ENCODE peak calls at places on chromosomes 3 and 15, in five cellular contexts. K is HepG2, R is K562, Y is GM12878, S is SK-N-SH. X is an unnamed sample.

GRCh38 chr3:156685752-156686151 is 11.4 kb downstream of the TIPARP start:
- DNase-seq in K (no peak), R (no peak), Y (no peak), S (no peak), X (no peak)

GRCh38 chr3:171258316-171258715 is 201.9 kb downstream of the TNIK start:
- DNase-seq in K (no peak), R (no peak), Y (no peak), S (no peak), X (no peak)

GRCh38 chr15:39710681-39711080 is 72.0 kb downstream of the FSIP1 start:
- DNase-seq in K (no peak), R (no peak), Y (no peak), S (no peak), X (no peak)

GRCh38 chr3:4839278-4839677 is 140.0 kb upstream of the BHLHE40 start:
- DNase-seq in K (no peak), R (no peak), Y (no peak), S (no peak), X (no peak)

GRCh38 chr3:165696496-165696895 is 140.7 kb downstream of the BCHE start:
- DNase-seq in K (no peak), R (no peak), Y (no peak), S (no peak), X (no peak)

GRCh38 chr3:138729279-138729678 is 105.4 kb downstream of the PIK3CB start:
- DNase-seq in K (no peak), R (no peak), Y (no peak), S (no peak), X (no peak)

GRCh38 chr15:79433610-79434009 is 1.5 kb downstream of the MINAR1 start:
- DNase-seq in K (no peak), R (no peak), Y (no peak), S (peak; percentile 35), X (no peak)

GRCh38 chr3:137110392-137110996 is 152.7 kb downstream of the IL20RB start:
- DNase-seq in K (peak; percentile 17), R (peak; percentile 28), Y (no peak), S (peak; percentile 56), X (peak; percentile 33)

GRCh38 chr15:88874275-88874674 is 21.1 kb downstream of the HAPLN3 start:
- DNase-seq in K (no peak), R (no peak), Y (no peak), S (no peak), X (no peak)

GRCh38 chr3:71173421-71173975 is 410.0 kb downstream of the FOXP1 start:
- DNase-seq in K (no peak), R (no peak), Y (no peak), S (no peak), X (peak; percentile 83)

GRCh38 chr3:171933441-171933840 is 90.3 kb downstream of the TMEM212 start:
- DNase-seq in K (no peak), R (no peak), Y (no peak), S (no peak), X (no peak)

GRCh38 chr3:187039100-187039722 is 100.1 kb downstream of the RPL39L start:
- DNase-seq in K (peak; percentile 73), R (no peak), Y (no peak), S (no peak), X (no peak)

GRCh38 chr3:23685484-23686258 is 120.1 kb upstream of the UBE2E1 start:
- DNase-seq in K (peak; percentile 72), R (peak; percentile 53), Y (no peak), S (peak; percentile 65), X (peak; percentile 99)

GRCh38 chr3:50450135-50450911 is 53.1 kb downstream of the CACNA2D2 start:
- DNase-seq in K (peak; percentile 12), R (no peak), Y (no peak), S (no peak), X (peak; percentile 15)

GRCh38 chr3:9649791-9650521 is 651 bp downstream of the MTMR14 start:
- DNase-seq in K (no peak), R (peak; percentile 49), Y (peak; percentile 47), S (peak; percentile 17), X (no peak)

GRCh38 chr15:62835351-62835750 is 207.2 kb upstream of the TPM1 start:
- DNase-seq in K (no peak), R (no peak), Y (no peak), S (no peak), X (no peak)

GRCh38 chr3:129612350-129613204 is 6.1 kb upstream of the PLXND1 start:
- DNase-seq in K (peak; percentile 89), R (no peak), Y (no peak), S (no peak), X (peak; percentile 20)

GRCh38 chr15:88865498-88866099 is 29.7 kb downstream of the HAPLN3 start:
- DNase-seq in K (no peak), R (peak; percentile 64), Y (no peak), S (no peak), X (no peak)

GRCh38 chr3:185342458-185343169 is 20.3 kb upstream of the MAP3K13 start:
- DNase-seq in K (no peak), R (no peak), Y (no peak), S (no peak), X (no peak)

GRCh38 chr3:42071720-42072582 is 19.2 kb upstream of the TRAK1 start:
- DNase-seq in K (peak; percentile 39), R (no peak), Y (no peak), S (peak; percentile 64), X (peak; percentile 75)

GRCh38 chr15:100572362-100572983 is 29.5 kb downstream of the LINS1 start:
- DNase-seq in K (no peak), R (no peak), Y (no peak), S (no peak), X (peak; percentile 23)

GRCh38 chr3:183265713-183266417 is 12.8 kb downstream of the B3GNT5 start:
- DNase-seq in K (peak; percentile 56), R (no peak), Y (no peak), S (no peak), X (peak; percentile 81)

GRCh38 chr15:84604804-84605203 is 4.0 kb downstream of the ZSCAN2 start:
- DNase-seq in K (no peak), R (no peak), Y (no peak), S (no peak), X (peak; percentile 5)

GRCh38 chr3:66928252-66928651 is 69.9 kb upstream of the KBTBD8 start:
- DNase-seq in K (no peak), R (no peak), Y (no peak), S (no peak), X (no peak)

GRCh38 chr3:51955175-51955892 is at the start of gene GPR62:
- DNase-seq in K (no peak), R (no peak), Y (no peak), S (no peak), X (no peak)

GRCh38 chr3:51621091-51621892 is 49.8 kb upstream of the TEX264 start:
- DNase-seq in K (peak; percentile 70), R (no peak), Y (no peak), S (no peak), X (peak; percentile 18)

GRCh38 chr3:13818919-13819318 is 61.0 kb downstream of the WNT7A start:
- DNase-seq in K (no peak), R (peak; percentile 40), Y (no peak), S (no peak), X (no peak)

GRCh38 chr3:43087249-43087776 is 18.6 kb downstream of the POMGNT2 start:
- DNase-seq in K (no peak), R (no peak), Y (no peak), S (no peak), X (no peak)

GRCh38 chr15:26242565-26242964 is 379.4 kb upstream of the ATP10A start:
- DNase-seq in K (no peak), R (no peak), Y (no peak), S (no peak), X (no peak)

GRCh38 chr3:74537857-74538256 is 76.6 kb downstream of the CNTN3 start:
- DNase-seq in K (no peak), R (no peak), Y (no peak), S (no peak), X (no peak)

DNA sequence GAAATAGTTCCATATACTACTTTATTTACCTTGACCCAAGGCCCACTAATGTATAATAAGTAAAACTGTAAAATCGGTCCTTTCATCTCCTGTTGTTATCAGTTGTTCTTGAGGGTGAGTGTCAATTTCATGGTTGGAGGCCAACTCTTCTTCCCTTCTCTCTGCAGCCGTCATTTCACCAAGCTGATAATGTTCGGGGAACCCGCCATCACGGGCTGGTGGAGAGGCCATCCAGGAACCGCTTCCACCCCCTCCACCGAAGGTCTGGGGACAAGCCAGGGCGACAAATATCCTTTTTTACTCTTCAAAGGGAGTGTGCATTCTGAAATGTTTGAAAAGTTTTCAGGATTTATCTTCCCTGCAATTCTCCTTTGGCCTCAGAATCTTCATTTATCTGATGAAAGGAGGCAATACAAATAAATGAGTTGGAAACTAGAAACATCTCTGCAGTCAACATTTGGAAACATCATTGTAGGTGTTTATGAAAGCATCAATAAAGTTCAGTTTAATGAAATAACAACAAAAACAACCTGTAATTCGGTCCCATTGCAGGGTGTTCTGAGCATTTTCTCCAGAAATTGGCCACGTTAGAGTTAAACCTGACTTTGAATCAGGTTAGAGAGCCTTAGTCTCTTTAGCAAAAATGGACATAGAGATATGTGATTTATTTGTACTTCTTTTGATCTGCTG is 63.9 kb downstream of the CRTC3 start:
- DNase-seq in K (no peak), R (no peak), Y (no peak), S (no peak), X (no peak)
- H3K4me1 ChIP-seq in K (peaks cover 23% of the 10 kb centered on the region), R (peaks cover 33% of the 10 kb centered on the region), Y (peaks cover 58% of the 10 kb centered on the region), S (peaks cover 12% of the 10 kb centered on the region), X (peaks cover 27% of the 10 kb centered on the region)

GRCh38 chr3:31479431-31479830 is 53.3 kb upstream of the STT3B start:
- DNase-seq in K (no peak), R (no peak), Y (no peak), S (no peak), X (no peak)
- TF ChIP-seq MXI1 in K (no peak), R (no peak), Y (no peak), S (no peak), X (no peak)

GRCh38 chr3:188350956-188351355 is 197.0 kb downstream of the LPP start:
- DNase-seq in K (no peak), R (no peak), Y (no peak), S (no peak), X (no peak)

GRCh38 chr3:188351648-188352047 is 197.7 kb downstream of the LPP start:
- DNase-seq in K (no peak), R (no peak), Y (no peak), S (no peak), X (no peak)

GRCh38 chr3:188349276-188349962 is 195.5 kb downstream of the LPP start:
- DNase-seq in K (no peak), R (no peak), Y (no peak), S (no peak), X (no peak)

GRCh38 chr3:188348445-188349244 is 194.7 kb downstream of the LPP start:
- DNase-seq in K (peak; percentile 58), R (no peak), Y (no peak), S (no peak), X (peak; percentile 85)

GRCh38 chr3:188349963-188350332 is 196.0 kb downstream of the LPP start:
- DNase-seq in K (no peak), R (no peak), Y (no peak), S (no peak), X (no peak)
- H3K4me1 ChIP-seq in K (peaks cover 27% of the 10 kb centered on the region), R (no peaks in the 10 kb centered on the region), Y (no peaks in the 10 kb centered on the region), S (peaks cover 28% of the 10 kb centered on the region), X (peaks cover 17% of the 10 kb centered on the region)

GRCh38 chr15:68697711-68698690 is 119.2 kb downstream of the CORO2B start:
- DNase-seq in K (no peak), R (no peak), Y (no peak), S (no peak), X (peak; percentile 44)

GRCh38 chr15:68700395-68701123 is 120.1 kb downstream of the ANP32A start:
- DNase-seq in K (no peak), R (no peak), Y (no peak), S (peak; percentile 65), X (peak; percentile 59)

GRCh38 chr15:68698708-68699107 is 119.9 kb downstream of the CORO2B start:
- DNase-seq in K (no peak), R (no peak), Y (no peak), S (no peak), X (no peak)

GRCh38 chr15:68699881-68700394 is 120.8 kb downstream of the ANP32A start:
- DNase-seq in K (no peak), R (no peak), Y (no peak), S (no peak), X (no peak)

GRCh38 chr15:68699124-68699880 is 120.5 kb downstream of the CORO2B start:
- DNase-seq in K (no peak), R (no peak), Y (no peak), S (no peak), X (no peak)
- TF ChIP-seq MXI1 in K (no peak), R (no peak), Y (no peak), S (no peak), X (no peak)